ENCODE peak calls at places on chromosomes 4 and X, in four cellular contexts. Z, V, X and K are unnamed samples. For H3K4me1, the result is how much of the 10 kb centered on the place peaks cover.

GRCh38 chr4:147157860-147158701 is 212.4 kb upstream of the TTC29 start:
- DNase-seq in Z (peak), X (no peak), V (no peak), K (peak)

GRCh38 chrX:120736989-120737388 is 107.1 kb upstream of the C1GALT1C1 start:
- DNase-seq in V (no peak), X (no peak), Z (no peak), K (no peak)

GRCh38 chrX:42497356-42497755 is 280.6 kb downstream of the PPP1R2C start:
- DNase-seq in V (no peak), Z (no peak), X (no peak), K (no peak)

GRCh38 chr4:118994030-118994429 is 105.4 kb downstream of the SYNPO2 start:
- DNase-seq in V (no peak), Z (no peak), X (no peak), K (no peak)

GRCh38 chr4:109910261-109910660 is 2.4 kb upstream of the EGF start:
- DNase-seq in X (no peak), V (no peak), Z (no peak), K (no peak)

GRCh38 chr4:83850435-83850834 is 314.5 kb downstream of the GPAT3 start:
- DNase-seq in V (no peak), X (no peak), Z (no peak), K (no peak)

GRCh38 chrX:13376857-13377441 is 57.1 kb upstream of the ATXN3L start:
- DNase-seq in X (peak), V (no peak), Z (no peak), K (peak)

GRCh38 chrX:45400380-45400779 is 199.7 kb upstream of the DIPK2B start:
- DNase-seq in X (no peak), V (no peak), Z (no peak), K (no peak)

GRCh38 chr4:83905952-83906351 is 370.0 kb downstream of the GPAT3 start:
- DNase-seq in X (no peak), V (no peak), Z (no peak), K (no peak)

GRCh38 chrX:9646471-9647038 is 119.1 kb downstream of the GPR143 start:
- DNase-seq in V (no peak), X (no peak), Z (no peak), K (no peak)

GRCh38 chr4:17081157-17081556 is 182.7 kb upstream of the LDB2 start:
- DNase-seq in X (no peak), Z (no peak), V (no peak), K (no peak)

GRCh38 chr4:89146196-89146595 is 34.9 kb downstream of the TIGD2 start:
- DNase-seq in X (no peak), Z (no peak), V (no peak), K (no peak)

GRCh38 chrX:3788494-3789233 is 75.2 kb upstream of the PRKX start:
- DNase-seq in X (no peak), V (no peak), Z (no peak), K (no peak)

GRCh38 chrX:10177620-10178019 is 20.8 kb downstream of the CLCN4 start:
- DNase-seq in Z (no peak), X (no peak), V (no peak), K (no peak)

GRCh38 chrX:25941087-25941486 is 197.1 kb upstream of the MAGEB18 start:
- DNase-seq in V (no peak), Z (no peak), X (no peak), K (no peak)

GRCh38 chr4:26622913-26623312 is 39.0 kb downstream of the TBC1D19 start:
- DNase-seq in X (no peak), Z (no peak), V (no peak), K (no peak)

GRCh38 chr4:22091906-22092305 is 143.3 kb upstream of the KCNIP4 start:
- DNase-seq in V (no peak), X (no peak), Z (no peak), K (no peak)

GRCh38 chr4:121764702-121765367 is at the start of gene SMIM43:
- DNase-seq in X (no peak), Z (peak), V (no peak), K (no peak)

GRCh38 chrX:100798815-100799214 is 21.4 kb upstream of the CSTF2 start:
- DNase-seq in X (no peak), Z (no peak), V (no peak), K (no peak)

GRCh38 chr4:20773144-20773997 is 73.1 kb downstream of the PACRGL start:
- DNase-seq in V (no peak), X (peak), Z (peak), K (no peak)

GRCh38 chr4:164997941-164998340 is 20.5 kb upstream of the TRIM61 start:
- DNase-seq in Z (no peak), X (no peak), V (no peak), K (no peak)

GRCh38 chr4:177041356-177041755 is 248.6 kb upstream of the VEGFC start:
- DNase-seq in V (no peak), X (no peak), Z (no peak), K (no peak)

GRCh38 chrX:38347136-38347535 is 5.3 kb upstream of the OTC start:
- DNase-seq in X (no peak), V (no peak), Z (no peak), K (no peak)

GRCh38 chr4:82678046-82678445 is 116.3 kb upstream of the TMEM150C start:
- DNase-seq in X (no peak), Z (no peak), V (no peak), K (no peak)

GRCh38 chr4:94897023-94897422 is 139.3 kb downstream of the BMPR1B start:
- DNase-seq in X (no peak), Z (no peak), V (no peak), K (no peak)

GRCh38 chr4:22391548-22391947 is 124.3 kb downstream of the ADGRA3 start:
- DNase-seq in V (no peak), Z (no peak), X (no peak), K (no peak)

GRCh38 chr4:4455199-4455865 is 68.4 kb downstream of the NSG1 start:
- DNase-seq in Z (no peak), X (no peak), V (no peak), K (no peak)

GRCh38 chr4:86831262-86832090 is 17.7 kb downstream of the SLC10A6 start:
- DNase-seq in V (no peak), Z (peak), X (peak), K (no peak)

GRCh38 chr4:5812506-5813229 is 80.2 kb downstream of the CRMP1 start:
- DNase-seq in Z (no peak), X (peak), V (peak), K (no peak)

GRCh38 chr4:47532658-47533057 is 47.6 kb downstream of the ATP10D start:
- DNase-seq in Z (no peak), V (no peak), X (no peak), K (no peak)

GRCh38 chr4:91958651-91959050 is 345.1 kb upstream of the GRID2 start:
- DNase-seq in Z (no peak), V (no peak), X (no peak), K (no peak)

GRCh38 chrX:68186552-68187262 is 246.6 kb downstream of the OPHN1 start:
- DNase-seq in V (no peak), Z (no peak), X (no peak), K (no peak)

GRCh38 chr4:112277705-112278448 is 7.8 kb downstream of the TIFA start:
- DNase-seq in X (no peak), Z (no peak), V (no peak), K (no peak)

GRCh38 chr4:108544504-108544903 is 75.9 kb upstream of the RPL34 start:
- DNase-seq in Z (no peak), X (no peak), V (no peak), K (no peak)

GRCh38 chr4:181905708-181906107 is 337.5 kb upstream of the TENM3 start:
- DNase-seq in V (no peak), X (no peak), Z (no peak), K (no peak)

DNA sequence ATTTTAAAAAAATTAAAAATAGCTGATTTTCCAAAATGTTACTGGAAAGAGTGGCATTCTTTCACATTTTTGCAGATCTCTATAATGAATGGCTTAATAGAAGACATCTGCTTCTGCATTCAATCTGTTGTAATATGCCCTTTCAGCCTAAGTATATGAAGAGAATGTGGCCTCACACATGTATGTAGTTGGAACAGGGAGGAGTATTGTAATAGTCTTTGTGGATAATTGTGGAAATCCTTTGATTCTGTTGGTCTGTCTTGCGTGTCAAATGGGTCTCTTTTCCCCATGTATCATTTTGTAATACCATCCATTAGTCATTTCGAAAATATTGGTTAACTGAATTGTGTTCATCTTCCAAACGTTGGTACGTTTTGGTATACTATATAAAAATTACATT is 11.6 kb downstream of the TXLNG start:
- DNase-seq in X (no peak), V (no peak), Z (no peak), K (no peak)
- H3K27ac ChIP-seq in X (no peak), V (no peak), Z (no peak), K (no peak)

GRCh38 chrX:30702736-30703135 is 49.5 kb downstream of the GK start:
- DNase-seq in X (no peak), V (no peak), Z (no peak), K (no peak)
- H3K4me1 ChIP-seq in X (under half), V (under half), Z (under half), K (under half)

GRCh38 chr4:75251547-75251946 is 262.7 kb downstream of the RCHY1 start:
- DNase-seq in V (no peak), X (no peak), Z (no peak), K (no peak)
- TF ChIP-seq CTCF in V (no peak), X (no peak), Z (no peak), K (no peak)

GRCh38 chr4:7807351-7807921 is 132.2 kb downstream of the AFAP1 start:
- DNase-seq in V (no peak), X (no peak), Z (no peak), K (no peak)
- H3K27ac ChIP-seq in V (peak), X (peak), Z (peak), K (peak)

DNA sequence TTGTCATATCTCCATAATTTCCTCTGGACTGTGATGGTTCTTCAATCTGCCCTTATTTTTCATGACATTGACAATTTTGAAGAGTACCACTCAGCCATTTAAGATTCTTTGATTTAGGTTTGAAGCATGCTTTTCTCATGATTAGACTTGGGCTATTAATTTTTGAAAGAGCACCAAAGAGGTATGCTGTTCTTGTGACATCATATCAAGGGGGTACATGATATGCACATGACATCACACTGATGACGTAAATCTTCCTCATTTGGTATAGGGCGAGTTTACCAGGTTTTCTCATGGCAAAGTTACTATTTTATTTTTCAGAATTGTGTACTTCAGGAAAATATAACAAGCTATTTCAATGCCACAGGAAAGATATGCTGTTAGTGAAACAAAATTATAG is 3.5 kb upstream of the CXCL1 start:
- DNase-seq in X (no peak), V (no peak), Z (no peak), K (no peak)
- H3K4me1 ChIP-seq in X (under half), V (under half), Z (under half), K (under half)

GRCh38 chrX:47814853-47815252 is 21.8 kb upstream of the ZNF81 start:
- DNase-seq in V (no peak), X (no peak), Z (no peak), K (no peak)
- TF ChIP-seq CTCF in V (no peak), X (no peak), Z (no peak), K (no peak)

DNA sequence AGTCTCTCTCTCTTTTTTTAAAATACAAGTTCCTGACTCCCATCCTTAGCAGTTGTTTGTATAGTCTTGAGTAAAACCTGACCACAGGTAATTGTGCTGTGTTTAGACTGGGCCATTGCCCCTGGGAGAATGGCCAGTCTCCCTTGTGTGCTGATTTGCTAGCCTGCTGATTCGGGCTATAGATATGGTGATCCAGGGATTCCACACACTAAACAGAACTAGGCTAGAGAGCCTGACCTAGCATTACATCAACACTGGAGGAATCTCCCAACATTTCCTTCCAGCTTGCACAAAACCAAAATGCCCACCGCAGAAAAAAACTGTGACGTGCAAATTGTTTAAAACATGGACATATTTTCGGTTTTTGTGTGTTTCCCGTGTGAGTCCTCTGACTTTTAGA is 5.1 kb downstream of the UPRT start:
- DNase-seq in V (no peak), Z (no peak), X (no peak), K (no peak)
- H3K27ac ChIP-seq in V (no peak), Z (no peak), X (no peak), K (no peak)

GRCh38 chr4:140097572-140097971 is 56.4 kb downstream of the MAML3 start:
- DNase-seq in X (no peak), V (no peak), Z (no peak), K (no peak)

GRCh38 chr4:140096483-140096861 is 57.5 kb downstream of the MAML3 start:
- DNase-seq in X (no peak), Z (no peak), V (no peak), K (no peak)

GRCh38 chr4:140095694-140096482 is 58.1 kb downstream of the MAML3 start:
- DNase-seq in X (no peak), V (no peak), Z (peak), K (peak)

GRCh38 chr4:140098481-140099132 is 55.4 kb downstream of the MAML3 start:
- DNase-seq in V (no peak), Z (no peak), X (no peak), K (no peak)

DNA sequence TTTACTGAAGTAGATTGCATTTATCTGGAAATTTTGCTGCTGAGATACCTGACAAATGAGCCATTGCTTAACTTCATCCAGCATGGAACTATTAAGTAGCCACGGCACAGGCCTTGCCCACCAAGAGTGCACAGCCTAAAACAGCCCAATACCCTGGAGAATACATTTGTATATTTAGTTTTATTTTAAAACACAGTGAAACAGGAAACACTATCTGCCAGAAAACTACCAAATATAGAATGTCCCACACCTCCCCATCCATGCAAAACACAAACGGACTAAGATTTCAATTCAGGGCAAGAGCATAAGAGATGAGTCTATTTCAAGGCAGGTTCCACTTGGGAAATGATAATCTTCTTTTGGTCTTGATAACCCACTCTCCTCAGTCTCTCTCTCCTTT is 57.1 kb downstream of the MAML3 start:
- DNase-seq in X (no peak), Z (no peak), V (no peak), K (no peak)
- H3K4me1 ChIP-seq in X (under half), Z (half or more), V (under half), K (under half)

GRCh38 chr4:81404294-81404693 is 67.4 kb downstream of the RASGEF1B start:
- DNase-seq in X (no peak), Z (no peak), V (no peak), K (no peak)
- TF ChIP-seq CTCF in X (no peak), Z (no peak), V (no peak), K (no peak)